ENCODE peak calls at places on chromosomes 7 and 10, in ten cellular contexts. F, X, W, Y, Z, C, R, A, Q and H are unnamed samples.

GRCh38 chr7:118590107-118590506 is 365.6 kb downstream of the ANKRD7 start:
- DNase-seq in Q (no peak), R (peak), A (no peak), W (no peak), Y (no peak), F (peak), Z (no peak), C (peak), X (peak), H (no peak)

GRCh38 chr7:91898240-91898992 is 17.9 kb upstream of the MTERF1 start:
- DNase-seq in Q (no peak), X (no peak), Y (no peak), C (no peak), R (no peak), W (no peak), A (no peak), F (no peak), Z (no peak), H (no peak)

GRCh38 chr10:33571616-33572015 is 237.1 kb upstream of the NRP1 start:
- DNase-seq in Z (no peak), X (peak), Q (no peak), C (peak), Y (no peak), W (no peak), R (no peak), A (no peak), F (peak), H (no peak)

GRCh38 chr7:100710452-100710851 is 4.5 kb downstream of the POP7 start:
- DNase-seq in W (no peak), Y (no peak), C (no peak), Q (no peak), F (no peak), R (no peak), X (no peak), Z (no peak), A (no peak), H (no peak)

GRCh38 chr10:3067859-3068179 is 471 bp downstream of the PFKP start:
- DNase-seq in C (no peak), R (no peak), A (no peak), Y (no peak), Z (no peak), X (no peak), W (no peak), F (no peak), Q (no peak), H (no peak)

GRCh38 chr7:143055754-143056153 is 3.6 kb downstream of the OR6V1 start:
- DNase-seq in X (no peak), W (no peak), Q (no peak), F (no peak), Z (no peak), R (no peak), A (no peak), C (no peak), Y (no peak), H (no peak)

GRCh38 chr7:90165724-90166123 is 11.5 kb downstream of the STEAP1 start:
- DNase-seq in W (no peak), A (no peak), F (no peak), Z (no peak), R (no peak), C (no peak), Y (no peak), X (no peak), Q (no peak), H (no peak)

GRCh38 chr10:101601541-101601940 is 13.4 kb downstream of the DPCD start:
- DNase-seq in F (no peak), R (peak), X (no peak), Q (peak), Z (no peak), C (no peak), W (no peak), A (no peak), Y (no peak), H (no peak)

GRCh38 chr7:19620470-19620869 is 88.4 kb downstream of the POLR1F start:
- DNase-seq in X (no peak), Y (no peak), Z (no peak), Q (no peak), F (peak), W (no peak), A (no peak), R (no peak), C (peak), H (no peak)

GRCh38 chr7:155093586-155093985 is 23.5 kb downstream of the HTR5A start:
- DNase-seq in R (no peak), W (no peak), F (no peak), A (no peak), X (no peak), C (no peak), Y (no peak), Z (no peak), Q (no peak), H (no peak)

DNA sequence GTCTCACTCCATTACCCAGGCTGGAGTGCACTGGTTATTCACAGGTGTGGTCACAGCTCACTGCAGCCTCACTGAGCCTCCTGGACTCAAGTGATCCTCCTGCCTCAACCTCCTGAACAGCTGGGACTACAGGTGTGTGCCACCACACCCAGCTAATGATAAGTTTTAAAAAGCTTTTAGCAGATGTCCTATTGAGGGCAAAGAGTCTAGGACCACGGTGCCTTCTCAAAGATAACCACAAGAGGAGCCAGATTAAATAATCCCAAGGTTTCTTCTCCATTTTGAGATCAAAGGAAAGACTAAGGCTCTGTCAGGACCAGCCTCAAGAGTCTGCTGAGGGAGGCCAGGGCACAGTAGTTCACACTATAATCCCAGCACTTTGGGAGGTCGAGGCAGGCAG is 4.7 kb downstream of the ATP5MF start:
- DNase-seq in A (no peak), Y (no peak), R (no peak), Q (no peak), F (no peak), W (no peak), Z (no peak), C (no peak), X (no peak), H (no peak)
- TF ChIP-seq CTCF in A (no peak), Y (peak), R (no peak), Q (no peak), F (no peak), W (peak), Z (peak), C (no peak), X (no peak), H (no peak)

DNA sequence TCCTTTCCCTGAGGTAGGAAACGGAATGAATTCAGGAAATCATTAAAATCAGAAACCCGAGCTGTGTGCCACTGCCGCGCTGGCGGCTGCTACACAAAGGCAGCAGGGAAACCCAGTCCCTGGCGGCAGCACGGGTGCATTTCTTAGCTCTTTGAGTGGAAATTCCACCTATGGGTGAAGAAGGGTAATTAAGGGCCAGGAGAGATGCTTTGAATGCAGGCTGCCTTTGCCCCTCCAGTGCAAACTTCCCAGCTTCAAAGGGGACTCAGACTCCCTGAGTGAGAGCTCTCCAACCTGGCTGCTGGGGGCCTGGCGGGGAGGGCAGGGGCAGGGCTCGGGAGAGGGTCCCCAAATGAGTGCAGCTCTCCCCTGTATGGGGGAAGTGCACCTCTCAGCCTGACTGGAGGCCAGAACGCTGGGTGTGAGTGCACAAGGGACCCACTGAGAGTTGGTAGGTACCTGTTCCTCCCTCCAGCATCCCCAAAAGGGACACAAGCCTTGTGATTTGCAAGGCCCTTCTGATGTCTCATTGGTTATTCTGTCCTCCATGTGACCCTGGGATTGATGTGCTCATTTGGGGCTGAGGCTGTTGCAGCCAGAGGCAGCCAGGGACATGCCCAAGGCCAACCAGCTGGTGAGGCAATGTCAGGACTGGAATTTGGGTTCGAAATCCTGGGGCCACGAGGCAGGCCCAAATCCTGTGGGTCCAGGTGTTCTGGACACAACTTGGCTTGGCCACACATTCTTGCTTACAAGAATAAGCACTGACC is 16.3 kb upstream of the ZMIZ1 start:
- DNase-seq in Z (no peak), A (no peak), X (no peak), C (no peak), Y (no peak), Q (peak), W (no peak), R (peak), F (peak), H (no peak)
- TF ChIP-seq CTCF in Z (peak), A (peak), X (peak), C (no peak), Y (peak), Q (peak), W (peak), R (peak), F (peak), H (peak)

GRCh38 chr10:57849726-57850357 is 417.9 kb downstream of the IPMK start:
- DNase-seq in C (peak), Z (no peak), F (peak), W (no peak), X (peak), A (no peak), R (no peak), Q (no peak), Y (no peak), H (no peak)
- TF ChIP-seq CTCF in C (peak), Z (peak), F (peak), W (peak), X (peak), A (no peak), R (peak), Q (peak), Y (peak), H (no peak)

DNA sequence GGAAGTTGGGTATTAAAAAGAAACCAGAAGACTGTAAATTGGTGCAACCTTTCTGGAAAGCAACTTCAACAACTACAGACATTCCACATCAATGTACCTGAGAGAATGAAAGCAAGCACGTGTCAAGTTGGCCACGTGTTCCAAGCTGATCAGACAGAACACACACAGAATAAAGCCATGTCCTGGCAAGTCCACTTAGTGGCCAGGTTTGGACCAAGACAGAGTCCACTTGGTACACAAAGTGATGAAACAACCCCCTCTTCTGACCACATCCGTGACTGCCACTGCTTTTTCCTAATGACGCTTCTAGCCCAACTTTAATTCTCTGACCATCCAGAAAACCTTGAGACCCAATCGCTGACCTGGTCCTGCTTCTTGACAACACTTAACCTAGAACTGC is 109.4 kb downstream of the ABLIM1 start:
- DNase-seq in Q (no peak), F (peak), X (peak), Y (no peak), W (no peak), A (no peak), Z (peak), R (peak), C (peak), H (peak)
- TF ChIP-seq CTCF in Q (peak), F (peak), X (peak), Y (peak), W (peak), A (no peak), Z (peak), R (peak), C (peak), H (peak)

GRCh38 chr10:86971146-86971991 is 3.1 kb downstream of the ADIRF start:
- DNase-seq in X (peak), W (no peak), Z (peak), R (peak), C (peak), A (peak), F (peak), Y (no peak), Q (peak), H (no peak)
- TF ChIP-seq CTCF in X (no peak), W (peak), Z (peak), R (no peak), C (no peak), A (peak), F (no peak), Y (peak), Q (peak), H (no peak)

GRCh38 chr10:119352042-119352441 is 144.7 kb downstream of the GRK5 start:
- DNase-seq in Q (no peak), A (no peak), X (no peak), W (no peak), Y (no peak), F (no peak), C (no peak), Z (no peak), R (no peak), H (no peak)
- TF ChIP-seq CTCF in Q (no peak), A (no peak), X (no peak), W (no peak), Y (no peak), F (no peak), C (no peak), Z (no peak), R (no peak), H (no peak)

GRCh38 chr10:127679642-127680255 is 57.2 kb upstream of the FOXI2 start:
- DNase-seq in Z (no peak), Q (no peak), Y (no peak), C (peak), F (no peak), R (no peak), A (no peak), X (no peak), W (no peak), H (no peak)
- TF ChIP-seq CTCF in Z (peak), Q (peak), Y (no peak), C (peak), F (no peak), R (peak), A (peak), X (peak), W (peak), H (no peak)